ENCODE peak calls at places on chromosomes 12 and 14, in eight cellular contexts. P is effector CD4-positive, alpha-beta T cell; L is T-helper 9 cell; C is foreskin fibroblast; V is H9; O is uterus; T is stimulated activated CD4-positive, alpha-beta T cell treated with anti-CD3 and anti-CD28 coated beads, Interleukin-1b, Interleukin-23, amount 100 ng/mL, for 24 hours; Y is GM20000. H is an unnamed sample.

GRCh38 chr12:21294176-21294575 is 40.5 kb downstream of the SLCO1A2 start:
- DNase-seq in P (no peak), L (no peak), C (no peak), V (no peak), O (no peak), T (no peak), Y (no peak), H (no peak)

GRCh38 chr14:103629503-103630121 is 601 bp downstream of the KLC1 start:
- DNase-seq in P (peak), L (peak), C (peak), V (peak), O (peak), T (no peak), Y (peak), H (no peak)

GRCh38 chr12:42129595-42130204 is 15.0 kb downstream of the GXYLT1 start:
- DNase-seq in P (no peak), L (no peak), C (peak), V (no peak), O (no peak), T (no peak), Y (no peak), H (no peak)

GRCh38 chr12:77232045-77232444 is 166.7 kb upstream of the E2F7 start:
- DNase-seq in P (no peak), L (no peak), C (peak), V (no peak), O (peak), T (no peak), Y (no peak), H (no peak)

GRCh38 chr14:106843951-106844483 is 1317.6 kb downstream of the TMEM121 start:
- DNase-seq in P (no peak), L (peak), C (no peak), V (no peak), O (peak), T (no peak), Y (no peak), H (no peak)

GRCh38 chr14:59332727-59333126 is 132.5 kb downstream of the GPR135 start:
- DNase-seq in P (no peak), L (no peak), C (peak), V (no peak), O (no peak), T (no peak), Y (no peak), H (no peak)

GRCh38 chr12:56914256-56914655 is 20.0 kb downstream of the SDR9C7 start:
- DNase-seq in P (no peak), L (no peak), C (no peak), V (no peak), O (no peak), T (no peak), Y (no peak), H (no peak)

GRCh38 chr12:116370886-116371580 is 93.5 kb upstream of the MED13L start:
- DNase-seq in P (no peak), L (no peak), C (peak), V (no peak), O (no peak), T (no peak), Y (no peak), H (no peak)